ENCODE peak calls at places on chromosome 10, in seven cellular contexts. C is brain microvascular endothelial cell, Z is AG04449, A is skeletal muscle cell, K is A549, S is mesendoderm, M is aorta. Y is an unnamed sample.

GRCh38 chr10:93006435-93007039 is 54.1 kb upstream of the CYP26C1 start:
- DNase-seq in K (peak; percentile 60), M (no peak), C (peak; percentile 45), A (peak; percentile 7), Z (no peak), S (peak; percentile 62), Y (no peak)

GRCh38 chr10:86968271-86968993 is at the start of gene ADIRF:
- DNase-seq in Z (no peak), C (no peak), S (no peak), K (no peak), M (peak; percentile 86), A (no peak), Y (peak; percentile 63)

GRCh38 chr10:126057494-126057893 is 161.1 kb downstream of the FANK1 start:
- DNase-seq in C (no peak), S (no peak), M (no peak), Z (no peak), K (no peak), A (no peak), Y (no peak)

GRCh38 chr10:12513775-12514663 is 164.7 kb downstream of the CAMK1D start:
- DNase-seq in C (no peak), Z (no peak), M (no peak), A (no peak), S (peak; percentile 62), K (no peak), Y (peak; percentile 13)

GRCh38 chr10:108388716-108389115 is 1224.2 kb upstream of the SORCS1 start:
- DNase-seq in A (no peak), K (no peak), Z (no peak), C (no peak), S (no peak), M (no peak), Y (no peak)

GRCh38 chr10:46540412-46541016 is 15.9 kb downstream of the GPRIN2 start:
- DNase-seq in C (no peak), A (no peak), S (no peak), K (no peak), M (peak; percentile 42), Z (no peak), Y (no peak)

GRCh38 chr10:55400075-55400474 is 599.0 kb upstream of the PCDH15 start:
- DNase-seq in A (no peak), Z (no peak), M (no peak), S (peak; percentile 38), K (no peak), C (peak; percentile 33), Y (no peak)

GRCh38 chr10:112915590-112916572 is 34.2 kb upstream of the TCF7L2 start:
- DNase-seq in A (no peak), M (no peak), K (peak; percentile 92), S (peak; percentile 50), Z (no peak), C (no peak), Y (no peak)

GRCh38 chr10:48700493-48700892 is 15.8 kb downstream of the WDFY4 start:
- DNase-seq in M (no peak), K (no peak), Z (no peak), C (no peak), A (no peak), S (no peak), Y (no peak)

GRCh38 chr10:132319853-132320669 is 11.9 kb upstream of the LRRC27 start:
- DNase-seq in Z (peak; percentile 57), K (peak; percentile 92), M (no peak), C (peak; percentile 87), A (peak; percentile 71), S (no peak), Y (no peak)

GRCh38 chr10:80324086-80324485 is 32.5 kb downstream of the DYDC1 start:
- DNase-seq in C (peak; percentile 36), K (no peak), A (peak; percentile 10), S (no peak), Z (no peak), M (no peak), Y (no peak)

GRCh38 chr10:45376364-45376801 is 2.4 kb downstream of the ALOX5 start:
- DNase-seq in S (peak; percentile 51), C (no peak), A (no peak), Z (no peak), M (no peak), K (no peak), Y (no peak)
- H3K4me3 ChIP-seq in S (no peak overlapping the region), C (no peak overlapping the region), A (no peak overlapping the region), Z (no peak overlapping the region), M (no peak overlapping the region), K (no peak overlapping the region), Y (no peak overlapping the region)

GRCh38 chr10:59908808-59909143 is 2.4 kb upstream of the CCDC6 start:
- DNase-seq in K (no peak), S (no peak), A (no peak), M (no peak), Z (no peak), C (no peak), Y (no peak)
- H3K4me3 ChIP-seq in K (peak overlapping the region; percentile 98), S (no peak overlapping the region), A (no peak overlapping the region), M (no peak overlapping the region), Z (peak overlapping the region; percentile 53), C (no peak overlapping the region), Y (peak overlapping the region; percentile 51)

GRCh38 chr10:21501109-21501508 is 24.4 kb downstream of the SKIDA1 start:
- DNase-seq in K (no peak), A (no peak), M (no peak), C (no peak), S (no peak), Z (no peak), Y (no peak)
- H3K4me3 ChIP-seq in K (no peak overlapping the region), A (no peak overlapping the region), M (no peak overlapping the region), C (no peak overlapping the region), S (no peak overlapping the region), Z (no peak overlapping the region), Y (no peak overlapping the region)

DNA sequence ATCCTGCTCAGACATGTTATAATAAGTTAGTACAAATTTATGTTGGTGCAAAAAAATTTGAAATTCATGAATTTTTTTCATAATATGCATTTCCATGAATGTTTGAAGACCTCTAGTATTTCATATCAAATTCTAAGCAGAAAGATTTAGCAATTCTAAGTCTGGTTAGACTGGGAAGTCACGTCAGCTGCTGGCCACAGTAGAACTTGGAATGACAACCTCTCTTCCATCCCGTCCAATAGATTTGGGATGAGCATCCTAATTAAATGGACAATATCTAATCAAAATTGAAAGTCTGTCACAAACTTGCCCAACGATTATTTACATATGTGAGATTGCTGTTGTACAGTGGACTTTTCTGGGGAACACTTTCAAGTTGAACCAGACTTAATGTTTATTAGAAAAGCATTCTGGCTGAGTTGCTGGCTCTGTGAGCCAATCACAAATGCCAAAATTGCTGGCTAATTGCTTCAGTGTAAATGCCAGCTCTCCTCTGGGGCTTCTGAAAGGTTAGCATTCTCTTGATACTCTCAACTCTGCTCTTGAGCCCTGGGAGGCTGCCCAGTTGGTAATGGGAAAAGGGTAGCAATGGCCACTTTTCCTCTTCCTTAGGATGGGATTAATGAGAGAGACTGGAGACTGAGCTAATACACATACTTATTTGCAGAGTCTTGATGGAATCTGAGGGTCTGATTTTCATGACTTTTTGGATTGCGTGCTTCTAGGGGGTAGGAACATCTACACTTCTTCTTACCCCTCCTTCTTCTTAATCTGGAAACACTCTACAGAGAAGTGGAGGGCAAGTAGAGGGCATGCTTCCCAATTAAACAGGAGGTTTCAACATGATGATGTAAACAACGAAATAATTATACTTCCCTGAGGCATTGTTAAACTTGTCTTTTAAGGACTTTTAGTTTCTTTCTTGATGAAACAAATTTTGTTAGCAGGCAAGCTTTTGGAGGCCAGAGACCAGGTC is 253.5 kb downstream of the BAMBI start:
- DNase-seq in Z (no peak), C (no peak), A (no peak), S (no peak), K (no peak), M (no peak), Y (no peak)
- H3K4me3 ChIP-seq in Z (no peak overlapping the region), C (no peak overlapping the region), A (no peak overlapping the region), S (no peak overlapping the region), K (no peak overlapping the region), M (no peak overlapping the region), Y (no peak overlapping the region)

DNA sequence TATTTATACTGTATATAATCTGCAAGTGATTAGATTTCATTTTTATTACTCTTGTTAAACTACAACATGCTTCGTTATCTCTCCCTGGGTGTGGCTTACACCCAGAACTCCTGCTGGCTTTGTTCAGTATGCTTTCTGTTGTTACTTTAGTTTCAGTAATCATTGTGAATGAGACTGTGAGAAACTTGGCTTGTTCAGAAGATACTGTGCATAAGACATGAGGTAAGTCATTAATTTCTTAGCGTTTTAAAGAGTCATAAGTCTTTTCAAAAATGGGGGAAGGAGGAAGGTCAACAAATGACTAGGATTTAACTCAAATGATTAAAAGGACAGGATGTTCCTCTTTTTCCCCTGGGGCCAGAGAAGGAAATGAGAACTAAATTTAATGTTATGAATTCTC is 11.6 kb upstream of the ADD3 start:
- DNase-seq in S (no peak), A (no peak), Z (no peak), K (no peak), C (no peak), M (no peak), Y (no peak)
- H3K4me3 ChIP-seq in S (no peak overlapping the region), A (no peak overlapping the region), Z (no peak overlapping the region), K (no peak overlapping the region), C (no peak overlapping the region), M (no peak overlapping the region), Y (no peak overlapping the region)

DNA sequence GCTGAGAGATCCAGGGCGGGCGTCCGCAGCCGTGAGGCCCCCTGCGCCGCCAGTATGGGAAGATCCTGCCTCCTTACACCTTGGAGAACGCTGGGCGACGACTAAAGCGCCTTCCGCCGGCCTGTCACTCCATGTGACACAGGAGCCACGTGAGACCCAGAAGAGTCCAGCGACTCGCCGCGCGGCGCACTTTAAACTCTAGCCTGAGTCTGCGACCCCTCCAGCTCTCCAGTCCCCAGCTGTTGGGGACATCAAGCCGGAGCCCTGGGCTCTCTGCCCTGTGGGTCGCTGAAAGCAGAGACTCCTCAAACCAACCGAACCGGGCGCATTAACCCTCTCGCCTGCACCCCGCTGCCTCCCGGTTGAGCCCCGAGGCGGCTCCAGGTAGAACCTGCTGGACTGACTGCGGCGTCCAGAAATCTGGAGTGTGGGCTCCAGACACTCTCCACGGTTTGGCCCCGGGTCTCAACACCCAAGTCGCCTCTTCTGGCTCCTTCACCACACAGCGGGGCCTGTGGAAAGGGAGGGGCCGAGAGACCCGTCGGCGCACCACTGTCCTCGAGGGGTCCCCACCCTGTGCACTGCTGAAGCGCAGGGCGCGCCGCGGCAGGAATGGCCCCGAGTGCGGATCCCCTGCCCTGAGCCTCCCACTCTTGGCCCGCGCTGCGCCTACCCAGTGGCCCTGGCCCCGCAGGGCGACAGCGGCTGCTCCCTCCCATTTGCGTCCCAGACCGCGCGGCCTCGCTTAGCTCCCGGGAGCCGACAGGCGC is 1.8 kb upstream of the SFMBT2 start:
- DNase-seq in Z (no peak), C (no peak), A (no peak), M (peak; percentile 69), S (peak; percentile 83), K (peak; percentile 38), Y (peak; percentile 21)
- H3K4me3 ChIP-seq in Z (no peak overlapping the region), C (no peak overlapping the region), A (peak overlapping the region; percentile 2), M (no peak overlapping the region), S (peak overlapping the region; percentile 7), K (no peak overlapping the region), Y (peak overlapping the region; percentile 96)